ENCODE peak calls at places on chromosomes 6 and 20, in four cellular contexts. One of them, this sample, is unnamed.

GRCh38 chr6:159170999-159171712 is 2.0 kb downstream of the FNDC1 start:
- DNase-seq in uterus: no peak
- DNase-seq in A549: no peak
- DNase-seq in heart left ventricle: no peak
- DNase-seq in this sample: peak; percentile 65

GRCh38 chr20:46324960-46325703 is 16.8 kb upstream of the CDH22 start:
- DNase-seq in uterus: no peak
- DNase-seq in A549: peak; percentile 56
- DNase-seq in heart left ventricle: no peak
- DNase-seq in this sample: peak; percentile 55

GRCh38 chr20:49907405-49908257 is 7.7 kb downstream of the SPATA2 start:
- DNase-seq in uterus: no peak
- DNase-seq in A549: no peak
- DNase-seq in heart left ventricle: no peak
- DNase-seq in this sample: no peak

GRCh38 chr6:52657870-52658269 is 13.0 kb upstream of the TMEM14A start:
- DNase-seq in uterus: no peak
- DNase-seq in A549: no peak
- DNase-seq in heart left ventricle: no peak
- DNase-seq in this sample: no peak

GRCh38 chr6:7673063-7673536 is 52.8 kb upstream of the BMP6 start:
- DNase-seq in uterus: peak; percentile 19
- DNase-seq in A549: peak; percentile 64
- DNase-seq in heart left ventricle: peak; percentile 54
- DNase-seq in this sample: peak; percentile 65

GRCh38 chr20:32878820-32879219 is 20.1 kb downstream of the EFCAB8 start:
- DNase-seq in uterus: no peak
- DNase-seq in A549: no peak
- DNase-seq in heart left ventricle: no peak
- DNase-seq in this sample: no peak

GRCh38 chr6:37170273-37171140 is 555 bp downstream of the PIM1 start:
- DNase-seq in uterus: peak; percentile 64
- DNase-seq in A549: no peak
- DNase-seq in heart left ventricle: peak; percentile 84
- DNase-seq in this sample: peak; percentile 23

GRCh38 chr6:71287926-71288227 is 734 bp upstream of the OGFRL1 start:
- DNase-seq in uterus: no peak
- DNase-seq in A549: no peak
- DNase-seq in heart left ventricle: no peak
- DNase-seq in this sample: no peak

GRCh38 chr6:109854541-109855308 is 123.4 kb upstream of the GPR6 start:
- DNase-seq in uterus: no peak
- DNase-seq in A549: no peak
- DNase-seq in heart left ventricle: no peak
- DNase-seq in this sample: no peak

GRCh38 chr6:41074692-41075436 is 2.1 kb downstream of the NFYA start:
- DNase-seq in uterus: peak; percentile 58
- DNase-seq in A549: no peak
- DNase-seq in heart left ventricle: no peak
- DNase-seq in this sample: no peak

GRCh38 chr6:3997144-3997770 is 81.7 kb downstream of the FAM217A start:
- DNase-seq in uterus: no peak
- DNase-seq in A549: no peak
- DNase-seq in heart left ventricle: no peak
- DNase-seq in this sample: no peak

GRCh38 chr20:36093025-36093803 is 61.3 kb upstream of the EPB41L1 start:
- DNase-seq in uterus: peak; percentile 29
- DNase-seq in A549: peak; percentile 82
- DNase-seq in heart left ventricle: peak; percentile 72
- DNase-seq in this sample: no peak

GRCh38 chr6:170174124-170174770 is 116.6 kb downstream of the DLL1 start:
- DNase-seq in uterus: peak; percentile 14
- DNase-seq in A549: no peak
- DNase-seq in heart left ventricle: peak; percentile 62
- DNase-seq in this sample: no peak

GRCh38 chr6:137136065-137136464 is 37.4 kb downstream of the IL22RA2 start:
- DNase-seq in uterus: no peak
- DNase-seq in A549: no peak
- DNase-seq in heart left ventricle: no peak
- DNase-seq in this sample: no peak

GRCh38 chr6:39296745-39297640 is 17.2 kb downstream of the KCNK17 start:
- DNase-seq in uterus: no peak
- DNase-seq in A549: no peak
- DNase-seq in heart left ventricle: peak; percentile 70
- DNase-seq in this sample: no peak

GRCh38 chr6:157263881-157264397 is 59.4 kb downstream of the TMEM242 start:
- DNase-seq in uterus: no peak
- DNase-seq in A549: no peak
- DNase-seq in heart left ventricle: no peak
- DNase-seq in this sample: no peak

GRCh38 chr6:52415917-52416628 is 4.1 kb upstream of the EFHC1 start:
- DNase-seq in uterus: no peak
- DNase-seq in A549: no peak
- DNase-seq in heart left ventricle: no peak
- DNase-seq in this sample: no peak

GRCh38 chr6:162363757-162364156 is 363.8 kb downstream of the PRKN start:
- DNase-seq in uterus: no peak
- DNase-seq in A549: no peak
- DNase-seq in heart left ventricle: no peak
- DNase-seq in this sample: no peak

GRCh38 chr6:31267504-31268371 is 4.2 kb downstream of the HLA-C start:
- DNase-seq in uterus: no peak
- DNase-seq in A549: no peak
- DNase-seq in heart left ventricle: no peak
- DNase-seq in this sample: no peak

GRCh38 chr6:37324131-37325033 is 29.4 kb upstream of the RNF8 start:
- DNase-seq in uterus: no peak
- DNase-seq in A549: no peak
- DNase-seq in heart left ventricle: no peak
- DNase-seq in this sample: peak; percentile 58

GRCh38 chr6:157143171-157143884 is 180.0 kb downstream of the TMEM242 start:
- DNase-seq in uterus: no peak
- DNase-seq in A549: no peak
- DNase-seq in heart left ventricle: no peak
- DNase-seq in this sample: no peak

GRCh38 chr20:50895111-50895830 is 36.0 kb downstream of the ADNP start:
- DNase-seq in uterus: no peak
- DNase-seq in A549: no peak
- DNase-seq in heart left ventricle: no peak
- DNase-seq in this sample: no peak

GRCh38 chr20:50415031-50415515 is 95.1 kb upstream of the PTPN1 start:
- DNase-seq in uterus: no peak
- DNase-seq in A549: no peak
- DNase-seq in heart left ventricle: no peak
- DNase-seq in this sample: no peak

GRCh38 chr6:106360989-106361430 is 493 bp downstream of the CRYBG1 start:
- DNase-seq in uterus: no peak
- DNase-seq in A549: no peak
- DNase-seq in heart left ventricle: peak; percentile 61
- DNase-seq in this sample: no peak

GRCh38 chr6:56890683-56891429 is 64.1 kb upstream of the BEND6 start:
- DNase-seq in uterus: no peak
- DNase-seq in A549: peak; percentile 80
- DNase-seq in heart left ventricle: no peak
- DNase-seq in this sample: peak; percentile 78
- TF ChIP-seq POLR2A in uterus: no peak
- TF ChIP-seq POLR2A in A549: no peak
- TF ChIP-seq POLR2A in heart left ventricle: no peak
- TF ChIP-seq POLR2A in this sample: no peak

DNA sequence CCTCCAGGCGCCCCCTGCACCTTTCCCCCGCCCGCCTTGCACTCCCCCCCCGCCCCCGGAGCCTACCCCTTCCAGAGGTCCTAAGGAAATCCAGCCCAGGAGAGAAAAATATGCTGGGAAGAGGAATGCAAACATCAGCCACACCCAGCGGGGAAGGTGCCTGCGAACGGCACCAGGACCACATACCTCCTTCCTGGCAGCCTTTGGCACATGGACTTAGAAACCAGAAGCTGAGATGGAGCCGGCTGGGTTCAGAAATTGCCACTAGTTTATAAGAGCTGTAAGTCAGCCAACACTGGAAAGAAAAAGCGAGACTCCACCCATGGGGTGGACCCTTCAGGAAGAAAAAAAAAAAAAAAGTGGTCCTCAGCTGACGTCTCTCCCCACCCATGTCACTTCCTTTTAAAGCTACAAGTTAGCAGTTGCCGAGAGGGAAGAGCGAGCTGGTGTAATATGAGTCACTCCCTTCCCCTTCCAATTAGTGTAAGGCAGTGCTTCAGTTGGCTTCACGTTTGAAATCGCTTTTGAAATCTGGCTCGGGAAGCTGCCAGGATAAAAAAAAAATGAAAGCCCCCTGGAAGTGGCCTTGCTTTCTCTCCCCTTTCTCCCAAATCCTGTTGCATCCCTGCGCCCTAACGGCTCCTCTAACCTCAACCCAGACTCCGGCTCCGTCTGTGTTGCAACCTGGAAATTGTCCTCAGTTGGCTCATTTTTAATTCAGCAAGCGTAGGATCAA is at the start of gene AGPAT4:
- DNase-seq in uterus: peak; percentile 85
- DNase-seq in A549: peak; percentile 85
- DNase-seq in heart left ventricle: no peak
- DNase-seq in this sample: peak; percentile 63
- TF ChIP-seq POLR2A in uterus: peak; percentile 84
- TF ChIP-seq POLR2A in A549: no peak
- TF ChIP-seq POLR2A in heart left ventricle: no peak
- TF ChIP-seq POLR2A in this sample: peak; percentile 30

DNA sequence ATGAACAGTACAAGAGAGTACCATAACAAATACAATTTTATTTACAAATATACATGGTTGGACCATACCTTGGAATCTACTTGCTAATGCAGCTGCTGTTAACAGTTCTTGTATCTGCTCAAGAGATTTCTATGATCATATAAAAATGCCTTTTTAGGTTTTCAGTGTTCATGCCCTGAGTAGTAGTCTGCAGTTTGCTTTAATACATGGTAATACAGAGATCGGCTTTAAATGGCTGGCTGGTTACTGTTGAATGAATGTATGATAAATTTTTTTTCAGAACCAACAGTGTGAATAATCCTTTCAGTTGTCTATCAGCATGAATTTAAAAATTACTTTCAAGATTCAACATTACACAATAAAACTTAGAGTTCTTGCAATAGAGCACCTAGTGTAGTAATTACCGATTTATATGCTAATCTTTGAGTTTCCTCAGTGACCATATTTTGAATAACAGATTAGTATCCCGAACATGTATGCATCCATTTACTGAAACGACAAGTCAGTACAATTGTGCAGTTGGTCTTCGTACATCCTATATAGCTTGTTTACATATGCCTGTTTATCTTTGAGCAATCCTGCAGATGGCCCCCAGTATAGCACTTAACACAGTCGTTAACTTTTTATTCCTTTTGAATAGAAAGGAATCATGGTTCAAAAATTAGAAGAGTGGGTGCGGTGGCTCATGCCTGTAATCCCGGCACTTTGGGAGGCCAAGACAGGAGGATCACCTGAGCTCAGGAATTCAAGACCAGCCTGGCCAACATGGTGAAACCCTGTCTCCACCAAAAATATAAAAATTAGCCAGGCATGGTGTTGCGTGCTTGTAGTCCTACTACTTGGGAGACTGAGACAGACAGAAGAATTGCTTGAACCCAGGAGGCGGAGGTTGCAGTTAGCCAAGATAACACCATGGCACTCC is 6.4 kb downstream of the SRSF6 start:
- DNase-seq in uterus: no peak
- DNase-seq in A549: no peak
- DNase-seq in heart left ventricle: no peak
- DNase-seq in this sample: no peak
- TF ChIP-seq POLR2A in uterus: no peak
- TF ChIP-seq POLR2A in A549: no peak
- TF ChIP-seq POLR2A in heart left ventricle: no peak
- TF ChIP-seq POLR2A in this sample: no peak

GRCh38 chr20:1994627-1995026 is 769 bp upstream of the PDYN start:
- DNase-seq in uterus: no peak
- DNase-seq in A549: no peak
- DNase-seq in heart left ventricle: no peak
- DNase-seq in this sample: no peak
- TF ChIP-seq POLR2A in uterus: no peak
- TF ChIP-seq POLR2A in A549: no peak
- TF ChIP-seq POLR2A in heart left ventricle: no peak
- TF ChIP-seq POLR2A in this sample: no peak

GRCh38 chr6:135147637-135148592 is 33.2 kb upstream of the MYB start:
- DNase-seq in uterus: no peak
- DNase-seq in A549: no peak
- DNase-seq in heart left ventricle: no peak
- DNase-seq in this sample: no peak
- TF ChIP-seq POLR2A in uterus: no peak
- TF ChIP-seq POLR2A in A549: no peak
- TF ChIP-seq POLR2A in heart left ventricle: no peak
- TF ChIP-seq POLR2A in this sample: no peak

GRCh38 chr20:43461894-43462293 is 4.2 kb downstream of the SRSF6 start:
- DNase-seq in uterus: no peak
- DNase-seq in A549: no peak
- DNase-seq in heart left ventricle: no peak
- DNase-seq in this sample: no peak

GRCh38 chr20:43460172-43460829 is 2.6 kb downstream of the SRSF6 start:
- DNase-seq in uterus: no peak
- DNase-seq in A549: no peak
- DNase-seq in heart left ventricle: no peak
- DNase-seq in this sample: no peak

GRCh38 chr20:43460830-43461200 is 3.1 kb downstream of the SRSF6 start:
- DNase-seq in uterus: no peak
- DNase-seq in A549: no peak
- DNase-seq in heart left ventricle: no peak
- DNase-seq in this sample: no peak

GRCh38 chr20:43463133-43463863 is 5.6 kb downstream of the SRSF6 start:
- DNase-seq in uterus: no peak
- DNase-seq in A549: no peak
- DNase-seq in heart left ventricle: no peak
- DNase-seq in this sample: no peak

DNA sequence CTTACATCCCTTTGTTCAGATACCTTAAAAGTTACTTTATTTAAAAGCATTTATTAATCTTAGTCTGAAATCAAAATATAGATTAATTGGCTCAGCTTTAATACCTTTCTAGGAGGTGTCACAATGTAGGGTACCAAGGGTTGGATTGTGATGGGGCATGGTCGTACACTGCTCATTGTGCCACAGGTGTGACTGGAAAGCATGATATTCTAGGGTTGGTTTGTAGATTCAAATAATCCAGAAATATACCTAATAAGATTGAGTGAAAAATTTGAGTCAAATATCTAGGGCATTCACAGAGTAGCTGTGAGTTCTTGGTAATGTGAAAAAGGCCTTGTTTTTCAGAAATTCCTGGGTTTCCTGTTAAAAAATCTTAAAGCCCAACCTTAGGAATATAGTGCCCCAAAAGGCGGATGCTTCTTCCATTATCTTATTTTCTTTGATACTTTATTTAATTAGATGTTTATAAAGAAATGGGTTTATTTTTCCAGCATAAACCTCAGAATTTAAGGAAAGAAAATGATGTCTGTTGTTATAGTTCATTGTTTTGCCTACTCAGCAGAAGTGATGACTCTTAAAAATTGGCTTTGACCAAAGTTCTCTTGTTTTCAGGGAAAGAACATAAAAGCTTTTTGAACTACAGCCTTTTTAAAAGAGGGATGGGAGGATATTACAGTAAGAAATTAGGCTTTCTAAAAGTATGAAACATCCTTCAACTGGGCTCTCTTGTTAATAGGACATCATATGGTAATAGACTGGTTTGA is 4.9 kb downstream of the SRSF6 start:
- DNase-seq in uterus: no peak
- DNase-seq in A549: no peak
- DNase-seq in heart left ventricle: no peak
- DNase-seq in this sample: no peak
- TF ChIP-seq POLR2A in uterus: no peak
- TF ChIP-seq POLR2A in A549: no peak
- TF ChIP-seq POLR2A in heart left ventricle: no peak
- TF ChIP-seq POLR2A in this sample: no peak

This sample was measured in H54.